ENCODE peak calls at places on chromosomes 7 and 10, in eight cellular contexts. V, O, K, J, A, P, Y and R are unnamed samples. For H3K27me3 and H3K4me1, the result is how much of the 10 kb centered on the place peaks cover.

GRCh38 chr7:138663741-138664710 is 37.1 kb downstream of the SVOPL start:
- DNase-seq in K (no peak), J (peak), P (peak), V (no peak), Y (peak), A (no peak), O (peak), R (no peak)

GRCh38 chr10:94088926-94089381 is 95.2 kb downstream of the PLCE1 start:
- DNase-seq in A (no peak), P (no peak), O (peak), J (no peak), Y (no peak), K (no peak), V (no peak), R (no peak)

GRCh38 chr10:75480374-75480773 is 49.0 kb downstream of the LRMDA start:
- DNase-seq in A (no peak), V (no peak), O (no peak), Y (no peak), K (no peak), P (no peak), J (no peak), R (no peak)

GRCh38 chr10:91520657-91521056 is 110.5 kb downstream of the HECTD2 start:
- DNase-seq in J (no peak), P (peak), Y (no peak), K (peak), O (no peak), V (no peak), A (no peak), R (no peak)

GRCh38 chr10:93566435-93567276 is at the start of gene FFAR4:
- DNase-seq in J (no peak), P (peak), O (peak), Y (peak), K (peak), A (peak), V (no peak), R (no peak)

GRCh38 chr7:151014950-151015349 is 9.3 kb downstream of the ATG9B start:
- DNase-seq in Y (no peak), O (no peak), P (no peak), J (peak), K (no peak), V (no peak), A (no peak), R (no peak)

GRCh38 chr7:30521532-30521931 is 16.9 kb upstream of the GGCT start:
- DNase-seq in J (no peak), O (peak), V (no peak), Y (peak), K (peak), A (no peak), P (no peak), R (no peak)

GRCh38 chr10:9823268-9823930 is 1194.3 kb upstream of the CELF2 start:
- DNase-seq in J (no peak), K (no peak), O (no peak), V (no peak), P (no peak), Y (no peak), A (no peak), R (no peak)

GRCh38 chr7:2821842-2822507 is 22.1 kb downstream of the GNA12 start:
- DNase-seq in P (no peak), O (peak), A (no peak), V (no peak), K (no peak), Y (no peak), J (no peak), R (no peak)

GRCh38 chr7:87420173-87420572 is 55.3 kb downstream of the ABCB4 start:
- DNase-seq in P (no peak), J (no peak), O (no peak), A (no peak), K (no peak), Y (no peak), V (no peak), R (no peak)

GRCh38 chr7:46576950-46577349 is 655.9 kb upstream of the IGFBP3 start:
- DNase-seq in Y (no peak), K (no peak), A (no peak), P (no peak), V (no peak), O (peak), J (no peak), R (no peak)

GRCh38 chr10:71244638-71245419 is 32.5 kb downstream of the UNC5B start:
- DNase-seq in V (no peak), Y (peak), O (peak), J (no peak), P (no peak), A (peak), K (peak), R (no peak)

GRCh38 chr10:88702848-88703597 is 3.0 kb upstream of the LIPK start:
- DNase-seq in Y (no peak), V (peak), J (no peak), A (no peak), K (no peak), P (no peak), O (no peak), R (no peak)

GRCh38 chr10:43888551-43888950 is 239.9 kb upstream of the ZNF32 start:
- DNase-seq in P (no peak), Y (no peak), V (no peak), O (peak), J (no peak), A (no peak), K (no peak), R (no peak)

GRCh38 chr7:153084283-153084682 is 324.7 kb downstream of the ACTR3B start:
- DNase-seq in O (no peak), V (no peak), Y (no peak), A (no peak), K (no peak), P (no peak), J (no peak), R (no peak)

GRCh38 chr7:7517661-7518236 is 17.9 kb downstream of the COL28A1 start:
- DNase-seq in Y (no peak), P (no peak), K (no peak), V (no peak), O (no peak), A (no peak), J (no peak), R (no peak)

GRCh38 chr10:86256690-86257315 is 109.8 kb downstream of the GRID1 start:
- DNase-seq in P (no peak), V (no peak), Y (no peak), K (no peak), J (no peak), O (no peak), A (no peak), R (no peak)

GRCh38 chr7:135508853-135509588 is 881 bp downstream of the CNOT4 start:
- DNase-seq in Y (no peak), K (no peak), O (peak), J (peak), P (peak), V (no peak), A (no peak), R (peak)

GRCh38 chr10:7826971-7827370 is 8.7 kb downstream of the TAF3 start:
- DNase-seq in J (no peak), Y (no peak), P (peak), V (no peak), K (no peak), A (no peak), O (peak), R (no peak)

GRCh38 chr7:64099656-64100531 is 54.7 kb downstream of the ZNF727 start:
- DNase-seq in K (no peak), O (no peak), J (no peak), A (no peak), P (no peak), V (no peak), Y (no peak), R (no peak)

GRCh38 chr7:156113733-156114132 is 301.5 kb upstream of the SHH start:
- DNase-seq in A (no peak), Y (no peak), K (no peak), V (no peak), O (no peak), P (no peak), J (no peak), R (no peak)

GRCh38 chr7:73519867-73520672 is 2.0 kb downstream of the BAZ1B start:
- DNase-seq in P (peak), K (no peak), Y (no peak), V (no peak), O (peak), J (no peak), A (peak), R (no peak)

GRCh38 chr7:133797818-133798485 is 329.2 kb upstream of the LRGUK start:
- DNase-seq in V (no peak), O (peak), A (no peak), J (no peak), K (no peak), P (no peak), Y (no peak), R (no peak)

GRCh38 chr10:44463511-44464121 is 78.7 kb upstream of the CXCL12 start:
- DNase-seq in V (no peak), P (no peak), J (no peak), Y (no peak), A (no peak), K (no peak), O (peak), R (no peak)

GRCh38 chr10:6141296-6142151 is 52.7 kb downstream of the RBM17 start:
- DNase-seq in O (peak), K (no peak), A (no peak), P (no peak), J (no peak), V (no peak), Y (peak), R (peak)

GRCh38 chr7:37450035-37450434 is 1.4 kb upstream of the ELMO1 start:
- DNase-seq in K (no peak), O (no peak), Y (no peak), J (no peak), A (no peak), P (no peak), V (no peak), R (no peak)

GRCh38 chr7:46600340-46600739 is 679.3 kb upstream of the IGFBP3 start:
- DNase-seq in P (no peak), J (no peak), V (no peak), Y (peak), O (peak), K (no peak), A (no peak), R (no peak)

GRCh38 chr7:158973440-158973839 is 117.1 kb downstream of the DYNC2I1 start:
- DNase-seq in O (peak), P (peak), J (peak), A (no peak), V (peak), Y (no peak), K (peak), R (peak)

GRCh38 chr7:20482071-20482470 is 133.4 kb upstream of the ABCB5 start:
- DNase-seq in J (no peak), A (no peak), Y (no peak), V (no peak), K (no peak), O (no peak), P (no peak), R (no peak)

GRCh38 chr10:62996925-62997324 is 136.2 kb upstream of the NRBF2 start:
- DNase-seq in K (no peak), A (no peak), J (no peak), V (no peak), P (peak), O (no peak), Y (no peak), R (no peak)

GRCh38 chr7:585229-585711 is 65.6 kb upstream of the PDGFA start:
- DNase-seq in J (no peak), A (peak), P (no peak), K (no peak), Y (no peak), O (no peak), V (no peak), R (no peak)

GRCh38 chr10:107585630-107586029 is 421.1 kb upstream of the SORCS1 start:
- DNase-seq in O (no peak), K (no peak), J (no peak), A (no peak), V (no peak), P (no peak), Y (no peak), R (no peak)

GRCh38 chr10:17343118-17343517 is 111.3 kb downstream of the ST8SIA6 start:
- DNase-seq in V (no peak), P (no peak), Y (no peak), K (no peak), A (no peak), O (no peak), J (no peak), R (no peak)

GRCh38 chr7:101370836-101371235 is 8.2 kb downstream of the COL26A1 start:
- DNase-seq in K (no peak), Y (no peak), P (no peak), V (no peak), O (no peak), J (no peak), A (no peak), R (no peak)
- H3K27me3 ChIP-seq in K (under half), Y (under half), P (under half), V (under half), O (half or more), J (under half), A (under half), R (under half)

GRCh38 chr7:154684651-154685563 is 318.0 kb downstream of the PAXIP1 start:
- DNase-seq in P (no peak), V (no peak), A (no peak), O (no peak), J (no peak), K (no peak), Y (no peak), R (no peak)
- H3K4me1 ChIP-seq in P (under half), V (under half), A (under half), O (under half), J (under half), K (under half), Y (under half), R (under half)

GRCh38 chr10:21519327-21519933 is 6.1 kb downstream of the SKIDA1 start:
- DNase-seq in K (no peak), Y (no peak), P (no peak), J (no peak), A (no peak), O (peak), V (no peak), R (no peak)
- H3K27me3 ChIP-seq in K (under half), Y (under half), P (under half), J (half or more), A (under half), O (under half), V (under half), R (half or more)

GRCh38 chr10:79275105-79275430 is 72.2 kb upstream of the PPIF start:
- DNase-seq in A (no peak), V (no peak), K (no peak), J (no peak), Y (no peak), P (no peak), O (no peak), R (no peak)
- H3K4me1 ChIP-seq in A (half or more), V (under half), K (half or more), J (under half), Y (under half), P (under half), O (under half), R (under half)

DNA sequence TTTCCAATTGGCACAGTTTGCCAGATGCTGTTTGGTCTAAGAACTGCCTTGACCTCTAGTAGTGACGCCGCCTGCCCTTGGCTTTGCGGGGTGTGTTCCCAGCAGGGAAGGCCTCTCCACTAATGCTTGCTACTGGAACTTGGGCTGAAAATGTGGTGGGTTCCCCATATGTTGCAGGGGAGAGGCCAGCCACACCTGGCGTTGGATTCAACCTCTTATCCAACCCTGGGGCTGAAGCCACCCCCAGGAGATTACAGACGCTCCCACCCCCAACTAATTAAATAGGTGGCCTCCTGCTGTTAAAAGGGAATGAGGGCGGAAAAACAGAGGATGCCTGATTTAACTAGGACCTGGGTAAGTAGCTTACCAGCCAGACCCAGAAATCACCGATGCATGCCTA is 19.2 kb upstream of the ATOH7 start:
- DNase-seq in A (no peak), P (no peak), Y (no peak), V (no peak), K (no peak), O (no peak), J (no peak), R (no peak)
- H3K27me3 ChIP-seq in A (under half), P (under half), Y (under half), V (under half), K (under half), O (under half), J (under half), R (under half)

GRCh38 chr7:43754596-43754995 is 3.9 kb upstream of the BLVRA start:
- DNase-seq in J (no peak), K (no peak), Y (no peak), A (no peak), P (no peak), V (no peak), O (no peak), R (no peak)
- H3K4me1 ChIP-seq in J (under half), K (under half), Y (under half), A (under half), P (under half), V (under half), O (under half), R (under half)